ENCODE peak calls at places on chromosomes 13 and 19, in five cellular contexts. H is thyroid gland, U is right lobe of liver, Z is Peyer's patch, A is tibial artery. S is an unnamed sample. For H3K36me3, the result is how much of the 10 kb centered on the place peaks cover.

GRCh38 chr13:111974065-111974640 is 92.8 kb upstream of the SOX1 start:
- DNase-seq in H (no peak), Z (no peak), U (no peak), A (no peak), S (no peak)

GRCh38 chr19:1355974-1356865 is 27.5 kb upstream of the NDUFS7 start:
- DNase-seq in A (no peak), Z (no peak), U (peak), H (peak), S (no peak)

GRCh38 chr13:24272452-24273161 is 36.8 kb upstream of the C1QTNF9 start:
- DNase-seq in Z (peak), A (no peak), U (no peak), H (peak), S (peak)

GRCh38 chr19:2460245-2460644 is 3.5 kb upstream of the LMNB2 start:
- DNase-seq in A (no peak), Z (no peak), H (no peak), U (no peak), S (no peak)

GRCh38 chr19:11373166-11373884 is 1.1 kb upstream of the SWSAP1 start:
- DNase-seq in U (no peak), H (peak), A (no peak), Z (no peak), S (peak)

GRCh38 chr19:34676697-34677385 is at the start of gene SCGB2B2:
- DNase-seq in Z (no peak), H (peak), U (no peak), A (no peak), S (no peak)

GRCh38 chr13:97986841-97987240 is 33.4 kb downstream of the IPO5 start:
- DNase-seq in Z (no peak), A (peak), H (no peak), U (no peak), S (no peak)

GRCh38 chr13:20410726-20411125 is 114.9 kb downstream of the CRYL1 start:
- DNase-seq in Z (no peak), U (no peak), H (no peak), A (no peak), S (no peak)

GRCh38 chr19:39845621-39846175 is 481 bp downstream of the FBL start:
- DNase-seq in H (no peak), Z (no peak), A (no peak), U (no peak), S (no peak)

GRCh38 chr13:100229603-100230002 is 140.7 kb downstream of the PCCA start:
- DNase-seq in U (no peak), Z (no peak), H (no peak), A (no peak), S (no peak)

GRCh38 chr13:74550039-74550438 is 415.8 kb upstream of the KLF12 start:
- DNase-seq in Z (no peak), U (no peak), A (no peak), H (no peak), S (peak)

GRCh38 chr13:25691654-25692053 is 319.9 kb downstream of the ATP8A2 start:
- DNase-seq in U (no peak), Z (no peak), H (no peak), A (no peak), S (no peak)

GRCh38 chr13:47816835-47817234 is 184.2 kb downstream of the SUCLA2 start:
- DNase-seq in Z (no peak), A (no peak), H (no peak), U (no peak), S (no peak)

GRCh38 chr13:75202981-75203380 is 279.0 kb downstream of the TBC1D4 start:
- DNase-seq in U (no peak), A (no peak), Z (no peak), H (no peak), S (no peak)

GRCh38 chr19:29889702-29890101 is 52.3 kb upstream of the URI1 start:
- DNase-seq in A (no peak), U (no peak), Z (no peak), H (no peak), S (no peak)

GRCh38 chr13:67736646-67737420 is 506.7 kb upstream of the PCDH9 start:
- DNase-seq in Z (no peak), A (no peak), H (no peak), U (no peak), S (no peak)

GRCh38 chr13:101875717-101876393 is 423.4 kb downstream of the ITGBL1 start:
- DNase-seq in H (no peak), A (no peak), Z (no peak), U (peak), S (peak)

GRCh38 chr13:107210216-107211010 is 642.5 kb upstream of the ARGLU1 start:
- DNase-seq in Z (no peak), H (no peak), A (no peak), U (no peak), S (peak)
- TF ChIP-seq CTCF in Z (no peak), H (no peak), A (no peak), U (no peak), S (no peak)

GRCh38 chr13:50529154-50529882 is 314.2 kb downstream of the DLEU7 start:
- DNase-seq in H (peak), A (peak), U (peak), Z (peak), S (peak)
- H3K4me3 ChIP-seq in H (no peak), A (peak), U (peak), Z (no peak), S (no peak)

GRCh38 chr13:52025475-52026245 is 1.2 kb downstream of the UTP14C start:
- DNase-seq in U (no peak), Z (no peak), A (no peak), H (no peak), S (no peak)
- H3K36me3 ChIP-seq in U (under half), Z (under half), A (half or more), H (under half), S (under half)

GRCh38 chr19:17716309-17716929 is 2.9 kb upstream of the MAP1S start:
- DNase-seq in Z (no peak), H (no peak), U (no peak), A (no peak), S (no peak)
- TF ChIP-seq CTCF in Z (no peak), H (no peak), U (no peak), A (no peak), S (no peak)

GRCh38 chr13:106187501-106187900 is 348.0 kb downstream of the EFNB2 start:
- DNase-seq in Z (no peak), A (no peak), U (no peak), H (no peak), S (no peak)
- H3K4me3 ChIP-seq in Z (no peak), A (no peak), U (no peak), H (no peak), S (no peak)